ENCODE peak calls at places on chromosomes 2 and 18, in six cellular contexts. C, S, X, E, V and W are unnamed samples.

GRCh38 chr2:205482399-205483065 is 199.8 kb upstream of the NRP2 start:
- DNase-seq in C (no peak), S (no peak), V (no peak), E (no peak), X (no peak), W (no peak)

GRCh38 chr2:168565512-168565911 is 109.4 kb downstream of the CERS6 start:
- DNase-seq in E (no peak), V (no peak), C (peak), S (no peak), X (no peak), W (no peak)

GRCh38 chr2:216139884-216140283 is 30.7 kb downstream of the XRCC5 start:
- DNase-seq in S (peak), E (no peak), C (no peak), V (no peak), X (no peak), W (no peak)

GRCh38 chr2:219408101-219409030 is 9.8 kb upstream of the DES start:
- DNase-seq in E (no peak), X (no peak), C (no peak), S (no peak), V (no peak), W (no peak)

GRCh38 chr2:166321076-166321475 is 54.7 kb downstream of the SCN9A start:
- DNase-seq in E (no peak), C (no peak), V (no peak), X (no peak), S (no peak), W (no peak)

GRCh38 chr2:226256237-226256636 is 543.4 kb downstream of the IRS1 start:
- DNase-seq in C (no peak), V (peak), X (no peak), S (peak), E (no peak), W (no peak)

GRCh38 chr18:41320090-41320489 is 634.9 kb upstream of the PIK3C3 start:
- DNase-seq in X (no peak), E (no peak), V (no peak), S (no peak), C (no peak), W (no peak)

GRCh38 chr2:221518937-221519635 is 53.0 kb downstream of the EPHA4 start:
- DNase-seq in E (no peak), X (no peak), C (no peak), S (peak), V (no peak), W (no peak)

GRCh38 chr2:26627350-26628105 is 13.6 kb downstream of the CIB4 start:
- DNase-seq in S (no peak), E (no peak), C (no peak), V (no peak), X (no peak), W (no peak)

GRCh38 chr18:6132751-6133368 is 237.5 kb upstream of the TMEM200C start:
- DNase-seq in S (no peak), V (no peak), X (no peak), C (no peak), E (no peak), W (no peak)

GRCh38 chr2:138122891-138123290 is 158.6 kb downstream of the HNMT start:
- DNase-seq in X (no peak), V (no peak), S (no peak), C (no peak), E (no peak), W (no peak)

GRCh38 chr2:162125138-162125537 is 26.9 kb downstream of the GCG start:
- DNase-seq in V (no peak), X (no peak), C (no peak), S (no peak), E (no peak), W (no peak)

GRCh38 chr2:191933307-191934105 is 86.6 kb upstream of the CAVIN2 start:
- DNase-seq in C (peak), X (no peak), V (no peak), E (no peak), S (no peak), W (no peak)

GRCh38 chr2:195818521-195818920 is 161.5 kb downstream of the SLC39A10 start:
- DNase-seq in V (no peak), S (no peak), X (no peak), C (no peak), E (no peak), W (no peak)

GRCh38 chr2:99420031-99420430 is 69.8 kb downstream of the REV1 start:
- DNase-seq in C (no peak), E (no peak), V (no peak), S (no peak), X (no peak), W (no peak)

GRCh38 chr2:172624996-172625395 is 69.1 kb downstream of the PDK1 start:
- DNase-seq in S (no peak), C (no peak), V (no peak), X (no peak), E (no peak), W (no peak)

GRCh38 chr2:138712212-138712979 is 67.8 kb downstream of the NXPH2 start:
- DNase-seq in X (no peak), S (no peak), E (no peak), V (peak), C (no peak), W (no peak)

GRCh38 chr18:8301427-8302172 is 307.6 kb upstream of the RAB12 start:
- DNase-seq in C (no peak), S (no peak), X (no peak), V (no peak), E (no peak), W (no peak)

GRCh38 chr2:226649201-226649600 is 150.4 kb downstream of the IRS1 start:
- DNase-seq in V (no peak), S (no peak), E (no peak), X (no peak), C (no peak), W (no peak)

GRCh38 chr2:226184940-226185575 is 614.6 kb downstream of the IRS1 start:
- DNase-seq in V (no peak), E (no peak), C (peak), X (no peak), S (no peak), W (no peak)

GRCh38 chr2:240593703-240594451 is 7.3 kb downstream of the CAPN10 start:
- DNase-seq in S (no peak), V (no peak), X (no peak), E (no peak), C (no peak), W (no peak)

GRCh38 chr2:11155326-11156059 is at the start of gene SLC66A3:
- DNase-seq in C (peak), V (peak), S (peak), E (no peak), X (peak), W (peak)

GRCh38 chr2:46846454-46846990 is 69.1 kb downstream of the MCFD2 start:
- DNase-seq in V (no peak), S (no peak), X (no peak), E (no peak), C (no peak), W (no peak)